ENCODE peak calls at places on chromosome 9, in six cellular contexts. M is endothelial cell of umbilical vein, Q is HCT116, L is HepG2, T is SK-N-SH, X is GM23338. Y is an unnamed sample.

GRCh38 chr9:78707481-78707977 is 410.6 kb downstream of the PSAT1 start:
- DNase-seq in L (no peak), X (no peak), M (no peak), T (no peak), Q (no peak), Y (no peak)

GRCh38 chr9:132651259-132651658 is 18.5 kb downstream of the DDX31 start:
- DNase-seq in T (peak), M (peak), Q (no peak), L (no peak), X (no peak), Y (no peak)

GRCh38 chr9:71984388-71985069 is 73.1 kb downstream of the C9orf85 start:
- DNase-seq in T (no peak), X (peak), L (no peak), Q (no peak), M (no peak), Y (no peak)

GRCh38 chr9:77981332-77981731 is 50.3 kb downstream of the GNAQ start:
- DNase-seq in T (no peak), X (no peak), L (no peak), Q (no peak), M (peak), Y (peak)

GRCh38 chr9:133375116-133375723 is 640 bp downstream of the SURF4 start:
- DNase-seq in T (peak), L (peak), X (peak), Q (no peak), M (peak), Y (no peak)

GRCh38 chr9:26243722-26244121 is 565.5 kb upstream of the TUSC1 start:
- DNase-seq in X (no peak), M (peak), L (no peak), Q (no peak), T (no peak), Y (no peak)

GRCh38 chr9:109014267-109015025 is 1.1 kb upstream of the CTNNAL1 start:
- DNase-seq in X (peak), Q (no peak), M (peak), T (no peak), L (no peak), Y (no peak)

GRCh38 chr9:121906074-121906520 is 187.0 kb downstream of the TTLL11 start:
- DNase-seq in X (no peak), M (peak), Q (no peak), L (no peak), T (no peak), Y (no peak)

GRCh38 chr9:116144038-116144437 is 9.6 kb upstream of the PAPPA start:
- DNase-seq in L (no peak), Q (no peak), M (no peak), T (no peak), X (no peak), Y (no peak)

GRCh38 chr9:70409280-70409679 is 5.2 kb downstream of the KLF9 start:
- DNase-seq in M (no peak), Q (no peak), X (no peak), L (no peak), T (no peak), Y (no peak)

GRCh38 chr9:76916231-76916630 is 10.3 kb upstream of the PRUNE2 start:
- DNase-seq in L (no peak), X (no peak), M (no peak), T (no peak), Q (no peak), Y (no peak)

GRCh38 chr9:20197976-20198685 is 409.3 kb upstream of the SLC24A2 start:
- DNase-seq in Q (no peak), X (peak), M (no peak), T (peak), L (no peak), Y (no peak)

GRCh38 chr9:112097712-112098688 is 77.1 kb downstream of the SUSD1 start:
- DNase-seq in L (peak), Q (peak), X (peak), T (peak), M (peak), Y (peak)

GRCh38 chr9:100427366-100428263 is 672 bp downstream of the MSANTD3 start:
- DNase-seq in M (peak), Q (peak), L (peak), T (no peak), X (peak), Y (peak)

GRCh38 chr9:19232830-19233194 is 2.3 kb downstream of the DENND4C start:
- DNase-seq in T (peak), L (no peak), M (peak), X (no peak), Q (no peak), Y (no peak)

GRCh38 chr9:93452710-93453046 is 703 bp downstream of the FAM120AOS start:
- DNase-seq in L (no peak), Q (no peak), X (no peak), M (no peak), T (peak), Y (no peak)

GRCh38 chr9:95508968-95509850 is 7.6 kb downstream of the PTCH1 start:
- DNase-seq in Q (peak), M (peak), T (peak), L (peak), X (peak), Y (peak)

GRCh38 chr9:138070815-138071214 is 193.2 kb downstream of the CACNA1B start:
- DNase-seq in T (peak), L (no peak), Q (no peak), X (no peak), M (no peak), Y (no peak)

GRCh38 chr9:120904999-120905793 is 21.4 kb downstream of the TRAF1 start:
- DNase-seq in M (no peak), Q (no peak), T (no peak), L (no peak), X (no peak), Y (no peak)

GRCh38 chr9:126719677-126720435 is 85.0 kb upstream of the ZBTB43 start:
- DNase-seq in M (peak), L (peak), T (peak), Q (no peak), X (peak), Y (peak)

GRCh38 chr9:77977210-77977611 is 54.4 kb downstream of the GNAQ start:
- DNase-seq in Q (peak), M (peak), X (peak), L (peak), T (peak), Y (peak)

GRCh38 chr9:93258419-93258817 is 74.5 kb downstream of the WNK2 start:
- DNase-seq in T (peak), X (no peak), Q (no peak), L (no peak), M (no peak), Y (no peak)

GRCh38 chr9:98909935-98910334 is 33.8 kb upstream of the COL15A1 start:
- DNase-seq in L (no peak), M (no peak), X (no peak), Q (no peak), T (no peak), Y (no peak)

GRCh38 chr9:38008168-38009034 is 60.6 kb downstream of the SHB start:
- DNase-seq in M (peak), T (no peak), X (no peak), Q (peak), L (peak), Y (peak)

GRCh38 chr9:118108971-118109370 is 404.8 kb downstream of the TLR4 start:
- DNase-seq in T (no peak), X (no peak), Q (no peak), M (no peak), L (no peak), Y (no peak)

GRCh38 chr9:122367065-122367464 is 3.8 kb upstream of the PTGS1 start:
- DNase-seq in L (no peak), M (no peak), T (no peak), Q (no peak), X (no peak), Y (no peak)

GRCh38 chr9:20398511-20399338 is 223.6 kb downstream of the MLLT3 start:
- DNase-seq in M (peak), L (no peak), T (no peak), X (no peak), Q (no peak), Y (no peak)

GRCh38 chr9:136615631-136616306 is 46.9 kb upstream of the EGFL7 start:
- DNase-seq in M (no peak), T (no peak), X (no peak), L (no peak), Q (no peak), Y (no peak)

GRCh38 chr9:136016882-136017812 is 56.0 kb upstream of the UBAC1 start:
- DNase-seq in L (no peak), M (no peak), X (no peak), Q (no peak), T (peak), Y (no peak)

GRCh38 chr9:96818535-96818934 is 35.8 kb downstream of the ZNF782 start:
- DNase-seq in T (no peak), M (peak), X (peak), Q (no peak), L (no peak), Y (no peak)

GRCh38 chr9:86503281-86503680 is 149.1 kb upstream of the TUT7 start:
- DNase-seq in M (no peak), Q (no peak), L (no peak), X (no peak), T (no peak), Y (no peak)

GRCh38 chr9:86503926-86504325 is 149.7 kb upstream of the TUT7 start:
- DNase-seq in T (no peak), X (no peak), M (no peak), L (no peak), Q (no peak), Y (no peak)

GRCh38 chr9:86508208-86508903 is 154.1 kb upstream of the TUT7 start:
- DNase-seq in Q (no peak), L (no peak), M (no peak), T (no peak), X (no peak), Y (no peak)

GRCh38 chr9:86511614-86512360 is 157.6 kb upstream of the TUT7 start:
- DNase-seq in Q (no peak), X (no peak), M (no peak), T (peak), L (no peak), Y (no peak)

GRCh38 chr9:86507119-86507731 is 153.0 kb upstream of the TUT7 start:
- DNase-seq in M (no peak), X (no peak), L (no peak), T (no peak), Q (no peak), Y (no peak)
- TF ChIP-seq POLR2AphosphoS5 in M (no peak), X (no peak), L (no peak), T (no peak), Q (no peak), Y (no peak)

GRCh38 chr9:17906204-17906840 is 327.5 kb downstream of the SH3GL2 start:
- DNase-seq in L (no peak), T (peak), M (no peak), Q (no peak), X (peak), Y (no peak)
- H2AFZ ChIP-seq in L (no peak), T (no peak), M (no peak), Q (no peak), X (peak), Y (no peak)

DNA sequence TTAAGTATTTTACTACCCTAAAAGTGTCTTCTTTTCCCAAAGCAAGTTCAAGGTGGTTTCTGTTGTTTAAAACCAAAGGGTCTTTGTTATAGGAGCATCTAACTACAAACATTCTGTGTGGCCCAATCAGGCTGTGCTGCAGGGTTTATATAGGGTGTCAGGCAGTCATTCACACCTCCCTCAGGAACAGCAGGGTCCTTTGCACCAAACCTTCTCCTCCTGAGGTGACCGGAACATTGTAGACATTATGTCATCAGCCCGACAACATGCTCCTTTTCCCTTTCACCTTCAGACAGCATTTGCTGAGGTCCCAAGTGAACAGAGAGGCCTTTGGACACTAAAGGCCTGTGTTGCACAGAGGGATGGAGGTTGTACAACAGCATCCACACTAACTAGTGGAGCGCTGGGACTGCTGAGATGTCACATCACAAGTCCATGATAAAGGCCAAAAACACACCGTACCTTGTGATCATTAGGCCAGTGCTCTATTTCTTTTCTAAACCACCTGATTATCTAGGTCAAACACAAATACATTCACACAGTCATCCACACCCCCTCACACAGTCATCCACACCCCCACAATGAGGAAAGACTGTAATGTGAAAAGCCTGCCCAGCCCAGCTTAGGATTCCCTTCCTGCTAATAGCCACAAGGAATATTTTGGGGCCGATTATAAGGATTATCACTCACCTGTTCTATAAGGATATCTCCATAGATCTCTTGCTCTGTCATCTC is 123.8 kb upstream of the VLDLR start:
- DNase-seq in L (no peak), X (no peak), M (no peak), T (no peak), Q (no peak), Y (no peak)
- TF ChIP-seq POLR2AphosphoS5 in L (no peak), X (no peak), M (no peak), T (no peak), Q (no peak), Y (no peak)

GRCh38 chr9:129953736-129954135 is 89.3 kb downstream of the FNBP1 start:
- DNase-seq in X (no peak), M (no peak), L (no peak), T (no peak), Q (no peak), Y (no peak)
- H2AFZ ChIP-seq in X (no peak), M (no peak), L (no peak), T (no peak), Q (no peak), Y (no peak)

DNA sequence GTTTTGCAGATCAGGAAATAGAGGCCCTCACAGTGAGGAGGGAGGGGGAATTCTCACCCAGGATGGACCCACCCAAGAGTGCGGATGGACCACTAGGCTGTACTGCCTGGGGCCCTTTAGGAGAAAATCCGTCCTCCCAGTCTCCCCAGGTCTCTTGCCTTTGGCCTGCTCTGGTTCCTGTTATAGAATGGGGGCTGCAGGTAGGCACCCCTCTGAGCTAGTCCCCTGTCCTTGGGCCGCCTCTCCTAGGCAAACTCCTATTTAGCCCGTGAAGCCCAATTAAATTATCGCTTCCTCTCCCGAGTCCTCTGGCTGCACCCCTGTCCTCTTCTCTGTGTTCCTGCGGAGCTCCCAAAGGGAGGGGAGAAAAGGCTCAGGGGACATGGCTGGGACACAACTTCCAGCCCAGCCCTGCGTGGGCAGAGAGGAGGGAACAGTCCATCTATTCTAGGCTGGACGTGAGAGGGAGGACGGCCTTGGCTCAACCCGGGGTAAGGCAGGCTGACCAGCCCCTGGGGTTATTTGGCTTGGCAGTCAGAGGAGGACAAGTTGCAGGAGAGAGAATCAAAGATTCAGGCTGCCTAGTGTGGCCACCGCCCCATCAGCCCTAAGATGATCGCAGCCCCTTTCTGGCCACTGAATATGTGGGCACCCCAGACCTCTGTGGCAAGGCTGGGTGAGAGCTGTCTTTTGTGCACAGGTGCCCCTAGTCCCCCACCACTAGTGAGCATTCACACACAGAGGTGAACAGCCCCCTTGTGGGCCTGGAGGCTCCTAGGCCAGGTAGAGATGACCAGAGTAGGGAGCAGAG is 134.2 kb downstream of the C9orf50 start:
- DNase-seq in Q (no peak), X (no peak), L (no peak), T (peak), M (no peak), Y (no peak)
- TF ChIP-seq POLR2AphosphoS5 in Q (no peak), X (no peak), L (no peak), T (no peak), M (no peak), Y (no peak)

GRCh38 chr9:110575169-110575568 is 4.4 kb downstream of the SVEP1 start:
- DNase-seq in X (no peak), Q (no peak), L (no peak), T (no peak), M (peak), Y (no peak)
- H2AFZ ChIP-seq in X (no peak), Q (no peak), L (no peak), T (no peak), M (no peak), Y (no peak)

DNA sequence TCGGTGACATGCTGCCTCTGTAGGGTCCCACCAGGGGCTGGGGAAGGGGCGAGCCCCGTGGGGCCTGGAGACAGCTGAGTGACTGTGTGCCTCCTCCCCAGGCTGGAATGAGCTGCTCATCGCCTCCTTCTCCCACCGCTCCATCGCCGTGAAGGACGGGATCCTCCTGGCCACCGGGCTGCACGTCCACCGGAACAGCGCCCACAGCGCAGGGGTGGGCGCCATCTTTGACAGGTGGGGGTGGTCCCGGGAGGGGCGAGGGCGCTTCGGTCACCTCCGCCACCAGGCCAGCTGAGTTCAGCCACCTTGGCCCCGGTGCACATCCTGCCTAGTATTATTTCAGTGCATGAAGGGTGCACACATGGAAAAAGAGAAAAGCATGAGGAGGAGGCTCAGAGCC is 102.8 kb downstream of the RXRA start:
- DNase-seq in T (no peak), X (no peak), Q (no peak), L (no peak), M (no peak), Y (no peak)
- TF ChIP-seq POLR2AphosphoS5 in T (no peak), X (no peak), Q (no peak), L (no peak), M (no peak), Y (no peak)

Y was measured in K562.